ENCODE peak calls at places on chromosomes 6 and 20, in four cellular contexts. One of them, this sample, is unnamed.

GRCh38 chr20:38812182-38812581 is 6.7 kb downstream of the PPP1R16B start:
- DNase-seq in GM12878: no peak
- DNase-seq in GM12891: no peak
- DNase-seq in HL-60: no peak
- DNase-seq in this sample: no peak

GRCh38 chr20:61589055-61589385 is 337.0 kb downstream of the CDH4 start:
- DNase-seq in GM12891: no peak
- DNase-seq in HL-60: no peak
- DNase-seq in GM12878: no peak
- DNase-seq in this sample: no peak

GRCh38 chr6:33975631-33976424 is 170.1 kb downstream of the GRM4 start:
- DNase-seq in GM12891: no peak
- DNase-seq in GM12878: no peak
- DNase-seq in HL-60: no peak
- DNase-seq in this sample: no peak

GRCh38 chr20:17531537-17532025 is 402 bp upstream of the BFSP1 start:
- DNase-seq in GM12878: no peak
- DNase-seq in HL-60: no peak
- DNase-seq in GM12891: no peak
- DNase-seq in this sample: no peak

GRCh38 chr20:39829713-39830112 is 859.3 kb downstream of the MAFB start:
- DNase-seq in GM12891: peak
- DNase-seq in HL-60: no peak
- DNase-seq in GM12878: peak
- DNase-seq in this sample: no peak

GRCh38 chr6:119484598-119484997 is 135.0 kb upstream of the MAN1A1 start:
- DNase-seq in GM12878: no peak
- DNase-seq in GM12891: no peak
- DNase-seq in HL-60: no peak
- DNase-seq in this sample: no peak

GRCh38 chr6:28980797-28981390 is 24.2 kb downstream of the ZNF311 start:
- DNase-seq in GM12891: peak
- DNase-seq in GM12878: peak
- DNase-seq in HL-60: no peak
- DNase-seq in this sample: peak

GRCh38 chr20:728022-728944 is 40.0 kb downstream of the SLC52A3 start:
- DNase-seq in GM12878: no peak
- DNase-seq in HL-60: peak
- DNase-seq in GM12891: peak
- DNase-seq in this sample: peak

GRCh38 chr6:102525336-102525735 is 1131.8 kb downstream of the GRIK2 start:
- DNase-seq in HL-60: no peak
- DNase-seq in GM12878: no peak
- DNase-seq in GM12891: no peak
- DNase-seq in this sample: no peak

GRCh38 chr6:64831680-64832079 is 875.3 kb downstream of the EYS start:
- DNase-seq in GM12878: no peak
- DNase-seq in HL-60: no peak
- DNase-seq in GM12891: no peak
- DNase-seq in this sample: no peak

GRCh38 chr20:45427236-45428149 is 11.6 kb downstream of the PIGT start:
- DNase-seq in GM12891: no peak
- DNase-seq in HL-60: no peak
- DNase-seq in GM12878: no peak
- DNase-seq in this sample: peak

GRCh38 chr20:45436732-45437485 is 21.0 kb downstream of the PIGT start:
- DNase-seq in GM12891: peak
- DNase-seq in GM12878: no peak
- DNase-seq in HL-60: no peak
- DNase-seq in this sample: peak

GRCh38 chr20:45432294-45432693 is 16.4 kb downstream of the PIGT start:
- DNase-seq in HL-60: peak
- DNase-seq in GM12891: no peak
- DNase-seq in GM12878: peak
- DNase-seq in this sample: no peak

GRCh38 chr20:45429618-45430017 is 13.7 kb downstream of the PIGT start:
- DNase-seq in HL-60: no peak
- DNase-seq in GM12878: no peak
- DNase-seq in GM12891: no peak
- DNase-seq in this sample: no peak

DNA sequence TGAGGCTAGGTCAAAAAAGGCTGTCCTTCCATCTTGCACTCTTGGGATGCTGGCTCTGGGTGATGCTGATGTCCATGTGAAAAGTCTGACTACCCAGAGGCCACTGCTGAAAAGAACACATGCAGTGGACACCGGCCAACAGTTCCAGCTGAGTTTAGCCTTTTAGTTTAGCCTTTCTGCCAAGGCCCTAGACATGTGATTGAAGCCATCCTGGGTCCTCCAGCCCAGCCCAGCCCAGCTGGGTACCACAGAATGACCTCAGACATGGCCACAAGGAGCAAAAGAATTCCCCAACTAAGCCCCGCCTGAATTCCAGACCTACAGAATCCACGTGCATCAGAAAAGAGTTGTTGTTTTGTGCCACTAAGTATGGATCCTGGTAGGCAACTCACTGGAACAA is 17.4 kb downstream of the PIGT start:
- DNase-seq in GM12878: no peak
- DNase-seq in GM12891: no peak
- DNase-seq in HL-60: no peak
- DNase-seq in this sample: no peak
- TF ChIP-seq SPI1 in GM12878: no peak
- TF ChIP-seq SPI1 in GM12891: no peak
- TF ChIP-seq SPI1 in HL-60: no peak
- TF ChIP-seq SPI1 in this sample: no peak

GRCh38 chr6:32742374-32742773 is 1.2 kb downstream of the HLA-DQA2 start:
- DNase-seq in GM12878: no peak
- DNase-seq in HL-60: no peak
- DNase-seq in GM12891: no peak
- DNase-seq in this sample: no peak
- TF ChIP-seq SPI1 in GM12878: no peak
- TF ChIP-seq SPI1 in HL-60: no peak
- TF ChIP-seq SPI1 in GM12891: peak
- TF ChIP-seq SPI1 in this sample: peak

GRCh38 chr20:3045042-3045815 is 623 bp upstream of the MRPS26 start:
- DNase-seq in GM12891: peak
- DNase-seq in HL-60: no peak
- DNase-seq in GM12878: no peak
- DNase-seq in this sample: peak
- TF ChIP-seq SPI1 in GM12891: no peak
- TF ChIP-seq SPI1 in HL-60: no peak
- TF ChIP-seq SPI1 in GM12878: no peak
- TF ChIP-seq SPI1 in this sample: no peak

GRCh38 chr6:5960456-5960855 is 46.3 kb downstream of the NRN1 start:
- DNase-seq in GM12891: no peak
- DNase-seq in GM12878: no peak
- DNase-seq in HL-60: no peak
- DNase-seq in this sample: no peak
- TF ChIP-seq SPI1 in GM12891: no peak
- TF ChIP-seq SPI1 in GM12878: no peak
- TF ChIP-seq SPI1 in HL-60: no peak
- TF ChIP-seq SPI1 in this sample: no peak

GRCh38 chr6:158387578-158387977 is 75.3 kb downstream of the TULP4 start:
- DNase-seq in GM12878: no peak
- DNase-seq in HL-60: no peak
- DNase-seq in GM12891: no peak
- DNase-seq in this sample: no peak
- TF ChIP-seq SPI1 in GM12878: no peak
- TF ChIP-seq SPI1 in HL-60: no peak
- TF ChIP-seq SPI1 in GM12891: no peak
- TF ChIP-seq SPI1 in this sample: no peak